ENCODE peak calls at places on chromosomes 4 and X, in four cellular contexts. One of them, this sample, is unnamed.

GRCh38 chr4:87896020-87896621 is 63.4 kb downstream of the MEPE start:
- DNase-seq in transverse colon: no peak
- DNase-seq in GM12878: no peak
- DNase-seq in A549: peak; percentile 14
- DNase-seq in this sample: no peak

GRCh38 chrX:131734621-131735020 is 190.7 kb downstream of the OR13H1 start:
- DNase-seq in transverse colon: peak; percentile 85
- DNase-seq in A549: no peak
- DNase-seq in GM12878: peak; percentile 93
- DNase-seq in this sample: peak; percentile 88

GRCh38 chrX:39891781-39892180 is 206.0 kb downstream of the BCOR start:
- DNase-seq in GM12878: peak; percentile 67
- DNase-seq in A549: no peak
- DNase-seq in transverse colon: no peak
- DNase-seq in this sample: no peak

GRCh38 chr4:123450393-123450792 is 53.8 kb downstream of the SPRY1 start:
- DNase-seq in transverse colon: no peak
- DNase-seq in A549: no peak
- DNase-seq in GM12878: no peak
- DNase-seq in this sample: no peak

GRCh38 chr4:53962516-53963225 is 101.7 kb downstream of the CHIC2 start:
- DNase-seq in transverse colon: no peak
- DNase-seq in A549: no peak
- DNase-seq in GM12878: no peak
- DNase-seq in this sample: no peak

GRCh38 chr4:24763631-24764302 is 31.6 kb upstream of the SOD3 start:
- DNase-seq in A549: no peak
- DNase-seq in GM12878: no peak
- DNase-seq in transverse colon: no peak
- DNase-seq in this sample: no peak

GRCh38 chr4:20044502-20044911 is 207.2 kb upstream of the SLIT2 start:
- DNase-seq in transverse colon: no peak
- DNase-seq in GM12878: no peak
- DNase-seq in A549: no peak
- DNase-seq in this sample: no peak

GRCh38 chr4:1825326-1825725 is 30.6 kb downstream of the LETM1 start:
- DNase-seq in transverse colon: no peak
- DNase-seq in GM12878: no peak
- DNase-seq in A549: no peak
- DNase-seq in this sample: no peak

GRCh38 chr4:184649971-184650855 is 675 bp downstream of the PRIMPOL start:
- DNase-seq in transverse colon: peak; percentile 33
- DNase-seq in GM12878: no peak
- DNase-seq in A549: no peak
- DNase-seq in this sample: no peak

GRCh38 chr4:121788896-121789295 is 12.2 kb upstream of the EXOSC9 start:
- DNase-seq in GM12878: peak; percentile 30
- DNase-seq in A549: no peak
- DNase-seq in transverse colon: no peak
- DNase-seq in this sample: no peak
- H3K27ac ChIP-seq in GM12878: no peak overlapping the region
- H3K27ac ChIP-seq in A549: no peak overlapping the region
- H3K27ac ChIP-seq in transverse colon: no peak overlapping the region
- H3K27ac ChIP-seq in this sample: no peak overlapping the region

GRCh38 chrX:70434352-70434866 is 10.2 kb upstream of the DLG3 start:
- DNase-seq in GM12878: no peak
- DNase-seq in transverse colon: peak; percentile 93
- DNase-seq in A549: peak; percentile 93
- DNase-seq in this sample: peak; percentile 86

GRCh38 chrX:70437921-70438665 is 6.5 kb upstream of the DLG3 start:
- DNase-seq in A549: no peak
- DNase-seq in GM12878: no peak
- DNase-seq in transverse colon: no peak
- DNase-seq in this sample: no peak

GRCh38 chrX:70437011-70437410 is 7.6 kb upstream of the DLG3 start:
- DNase-seq in transverse colon: no peak
- DNase-seq in A549: no peak
- DNase-seq in GM12878: no peak
- DNase-seq in this sample: no peak

GRCh38 chrX:70434914-70435586 is 9.6 kb upstream of the DLG3 start:
- DNase-seq in A549: no peak
- DNase-seq in transverse colon: no peak
- DNase-seq in GM12878: no peak
- DNase-seq in this sample: peak; percentile 57

GRCh38 chrX:70436380-70436779 is 8.3 kb upstream of the DLG3 start:
- DNase-seq in GM12878: no peak
- DNase-seq in transverse colon: no peak
- DNase-seq in A549: no peak
- DNase-seq in this sample: no peak
- TF ChIP-seq EP300 in GM12878: no peak
- TF ChIP-seq EP300 in transverse colon: no peak
- TF ChIP-seq EP300 in A549: no peak
- TF ChIP-seq EP300 in this sample: no peak

DNA sequence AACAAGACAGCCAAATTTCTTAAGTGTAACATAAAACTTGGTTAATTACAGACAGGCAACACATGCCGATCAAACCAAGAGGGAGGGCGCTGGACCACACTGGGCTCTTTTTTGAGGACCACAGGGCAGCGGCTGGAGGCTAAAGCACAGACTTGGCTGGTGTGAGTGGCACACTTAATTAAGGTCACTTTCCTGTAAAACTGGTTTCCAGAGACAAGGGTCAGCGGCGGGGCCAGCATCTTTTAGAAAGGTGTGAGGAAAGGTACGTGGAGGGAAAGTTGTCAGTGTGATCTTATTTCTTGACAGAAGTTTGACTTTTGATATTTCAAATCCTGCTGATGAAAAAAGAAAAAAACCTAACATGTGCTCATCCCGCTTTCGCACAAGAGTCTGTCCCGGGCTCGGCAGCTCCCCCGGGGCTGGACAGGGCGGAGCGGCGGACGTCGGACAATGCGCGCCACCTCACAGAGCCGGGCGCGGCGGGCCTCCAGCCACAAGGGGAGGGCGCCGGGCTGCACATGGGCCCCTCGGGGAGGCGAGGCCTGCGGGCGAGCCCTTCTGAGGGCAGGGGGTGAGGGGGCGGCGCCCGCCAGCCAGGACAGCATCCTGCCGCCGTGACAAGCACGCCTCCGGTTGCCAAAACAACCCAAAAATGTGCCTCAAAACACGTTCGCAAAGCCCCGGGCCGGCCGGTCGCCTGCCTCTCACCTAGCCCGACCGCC is 658 bp upstream of the HSPA4L start:
- DNase-seq in A549: peak; percentile 15
- DNase-seq in transverse colon: peak; percentile 49
- DNase-seq in GM12878: no peak
- DNase-seq in this sample: peak; percentile 37
- H3K4me3 ChIP-seq in A549: peak overlapping the region; percentile 83
- H3K4me3 ChIP-seq in transverse colon: peak overlapping the region; percentile 66
- H3K4me3 ChIP-seq in GM12878: peak overlapping the region; percentile 96
- H3K4me3 ChIP-seq in this sample: peak overlapping the region; percentile 79

GRCh38 chrX:107715331-107716044 is 60.1 kb downstream of the TSC22D3 start:
- DNase-seq in transverse colon: peak; percentile 11
- DNase-seq in GM12878: no peak
- DNase-seq in A549: no peak
- DNase-seq in this sample: no peak

GRCh38 chrX:107712231-107713204 is 63.1 kb downstream of the TSC22D3 start:
- DNase-seq in GM12878: no peak
- DNase-seq in A549: no peak
- DNase-seq in transverse colon: peak; percentile 47
- DNase-seq in this sample: no peak

GRCh38 chrX:107711521-107712041 is 64.0 kb downstream of the TSC22D3 start:
- DNase-seq in transverse colon: no peak
- DNase-seq in GM12878: no peak
- DNase-seq in A549: no peak
- DNase-seq in this sample: peak; percentile 41

GRCh38 chrX:107714196-107714811 is 61.3 kb downstream of the TSC22D3 start:
- DNase-seq in A549: no peak
- DNase-seq in GM12878: no peak
- DNase-seq in transverse colon: peak; percentile 16
- DNase-seq in this sample: no peak

GRCh38 chrX:107713205-107714195 is 62.1 kb downstream of the TSC22D3 start:
- DNase-seq in GM12878: no peak
- DNase-seq in transverse colon: peak; percentile 19
- DNase-seq in A549: no peak
- DNase-seq in this sample: no peak
- H3K27ac ChIP-seq in GM12878: no peak overlapping the region
- H3K27ac ChIP-seq in transverse colon: peak overlapping the region; percentile 92
- H3K27ac ChIP-seq in A549: no peak overlapping the region
- H3K27ac ChIP-seq in this sample: peak overlapping the region; percentile 96

DNA sequence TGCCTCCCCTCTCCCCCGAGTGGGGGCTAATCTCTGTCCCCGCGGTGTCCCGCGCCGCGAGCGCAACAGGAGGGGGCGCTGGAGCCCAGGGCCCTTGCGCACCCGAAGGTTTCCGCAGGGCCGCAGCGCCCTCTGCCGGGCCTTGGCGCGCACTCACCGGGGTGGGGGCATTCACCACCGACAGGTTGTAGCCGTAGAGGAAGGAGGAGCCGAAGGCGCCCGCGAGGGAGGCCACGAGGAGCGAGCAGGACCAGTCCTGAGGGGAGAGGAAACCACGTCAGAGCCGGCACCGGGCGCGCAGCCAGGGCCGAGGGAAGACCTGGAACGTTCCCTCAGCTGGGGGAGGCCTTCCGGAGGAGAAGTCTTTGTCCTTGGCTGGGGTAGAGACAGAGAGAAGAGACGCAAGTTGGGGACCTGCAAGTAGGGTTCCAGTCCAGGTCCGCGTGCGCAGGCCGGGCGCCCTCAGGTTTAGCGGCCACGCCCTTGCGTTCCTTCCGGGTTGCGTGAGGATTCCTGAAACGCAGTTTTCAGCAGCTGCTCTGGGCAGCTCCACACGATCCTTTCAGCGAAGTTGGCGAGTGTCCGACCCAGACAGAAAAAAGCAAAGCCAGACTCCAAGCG is 2.4 kb downstream of the SLC2A9 start:
- DNase-seq in A549: peak; percentile 66
- DNase-seq in transverse colon: peak; percentile 97
- DNase-seq in GM12878: peak; percentile 64
- DNase-seq in this sample: peak; percentile 99
- TF ChIP-seq EP300 in A549: no peak
- TF ChIP-seq EP300 in transverse colon: no peak
- TF ChIP-seq EP300 in GM12878: no peak
- TF ChIP-seq EP300 in this sample: no peak

GRCh38 chr4:155734951-155735350 is 23.9 kb upstream of the GUCY1B1 start:
- DNase-seq in GM12878: no peak
- DNase-seq in A549: no peak
- DNase-seq in transverse colon: no peak
- DNase-seq in this sample: no peak
- H3K4me3 ChIP-seq in GM12878: no peak overlapping the region
- H3K4me3 ChIP-seq in A549: no peak overlapping the region
- H3K4me3 ChIP-seq in transverse colon: no peak overlapping the region
- H3K4me3 ChIP-seq in this sample: no peak overlapping the region

DNA sequence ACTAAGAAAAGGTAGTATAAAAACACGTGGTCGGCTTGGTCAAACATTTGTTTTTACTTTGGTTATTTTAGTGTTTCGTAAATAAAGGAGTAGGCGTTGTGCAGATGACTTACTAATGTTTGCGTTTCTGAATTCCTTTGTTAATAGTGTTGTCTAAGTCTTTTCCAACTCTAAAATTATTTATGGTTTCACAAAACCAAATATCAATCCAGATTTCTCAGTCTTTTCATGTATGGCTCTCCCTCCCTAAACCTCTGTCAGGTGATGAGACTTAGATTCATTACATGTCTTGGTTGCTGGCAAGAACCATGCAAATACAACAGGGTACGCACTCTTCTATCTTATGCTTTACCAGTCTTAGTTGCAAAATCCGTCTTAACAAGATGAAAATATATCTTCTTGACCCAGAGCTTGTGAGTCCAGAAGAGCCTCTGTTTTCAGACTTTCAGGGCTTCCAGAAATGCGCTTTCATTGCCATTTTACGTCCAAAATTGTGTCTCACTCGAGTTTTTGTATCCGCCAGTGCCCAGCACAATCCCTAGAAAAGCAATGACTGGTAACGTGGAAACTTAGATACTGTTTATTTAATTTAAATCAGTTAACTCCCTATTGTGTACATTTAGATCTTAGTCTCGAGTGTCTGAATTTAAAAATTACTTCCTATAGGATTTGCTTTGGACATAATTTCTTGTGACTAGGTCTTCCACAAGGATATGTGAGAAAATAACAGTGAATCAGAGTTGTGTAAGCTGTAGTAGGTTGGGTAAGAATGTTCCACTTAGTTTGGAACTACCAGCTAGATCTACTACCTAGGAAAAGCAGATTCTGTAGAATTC is 861 bp downstream of the MTHFD2L start:
- DNase-seq in GM12878: peak; percentile 9
- DNase-seq in A549: no peak
- DNase-seq in transverse colon: no peak
- DNase-seq in this sample: no peak
- H3K27ac ChIP-seq in GM12878: peak overlapping the region; percentile 81
- H3K27ac ChIP-seq in A549: peak overlapping the region; percentile 90
- H3K27ac ChIP-seq in transverse colon: peak overlapping the region; percentile 94
- H3K27ac ChIP-seq in this sample: peak overlapping the region; percentile 88

GRCh38 chr4:10022346-10023049 is 1.2 kb upstream of the SLC2A9 start:
- DNase-seq in A549: no peak
- DNase-seq in transverse colon: no peak
- DNase-seq in GM12878: no peak
- DNase-seq in this sample: no peak

GRCh38 chr4:10023050-10023419 is 1.7 kb upstream of the SLC2A9 start:
- DNase-seq in transverse colon: no peak
- DNase-seq in GM12878: no peak
- DNase-seq in A549: no peak
- DNase-seq in this sample: no peak

GRCh38 chr4:10019521-10020051 is 1.7 kb downstream of the SLC2A9 start:
- DNase-seq in A549: no peak
- DNase-seq in GM12878: no peak
- DNase-seq in transverse colon: no peak
- DNase-seq in this sample: peak; percentile 55

GRCh38 chr4:10020106-10020505 is 1.2 kb downstream of the SLC2A9 start:
- DNase-seq in transverse colon: no peak
- DNase-seq in A549: no peak
- DNase-seq in GM12878: no peak
- DNase-seq in this sample: no peak

DNA sequence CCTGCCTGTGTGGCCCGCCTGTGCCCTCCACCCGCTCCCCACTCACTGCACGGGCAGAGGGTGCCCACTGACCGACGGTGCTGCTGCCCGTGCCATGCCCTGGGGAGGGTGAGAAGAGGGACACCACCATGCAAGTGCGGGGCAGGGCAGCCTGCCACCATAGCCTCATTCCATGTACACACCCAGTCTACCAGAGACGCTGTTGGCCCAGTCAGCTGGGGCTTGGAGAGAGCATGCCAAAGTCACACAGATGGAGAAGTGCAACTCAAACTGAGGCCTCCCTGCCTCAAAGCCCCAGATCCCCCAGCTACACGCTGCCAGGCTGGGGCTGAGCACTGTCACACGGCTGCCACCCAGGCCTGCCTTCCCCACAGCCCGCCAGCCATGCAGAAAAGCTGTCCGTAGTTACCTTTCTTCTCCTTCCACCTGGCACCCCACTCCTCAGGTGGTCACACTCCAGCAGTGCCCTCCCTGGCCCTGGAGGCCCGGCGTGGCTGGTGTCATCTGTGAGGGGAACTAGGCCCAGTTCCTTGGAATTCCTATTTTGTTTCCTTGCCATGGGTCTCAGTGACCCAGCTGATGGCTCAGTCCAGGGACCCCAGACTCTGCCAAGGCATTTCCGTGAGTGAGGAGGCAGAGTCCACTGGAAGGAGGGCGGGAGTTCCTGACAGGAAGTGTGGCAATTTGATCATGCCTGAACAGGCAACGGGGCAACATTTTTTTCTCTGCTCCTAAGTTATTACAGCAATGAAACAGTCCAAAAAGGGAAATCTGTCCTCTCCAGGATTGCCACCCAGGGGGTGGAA is at the start of gene SLC2A9:
- DNase-seq in transverse colon: peak; percentile 33
- DNase-seq in GM12878: no peak
- DNase-seq in A549: no peak
- DNase-seq in this sample: no peak
- TF ChIP-seq EP300 in transverse colon: no peak
- TF ChIP-seq EP300 in GM12878: no peak
- TF ChIP-seq EP300 in A549: no peak
- TF ChIP-seq EP300 in this sample: no peak